ENCODE peak calls at places on chromosomes 1 and 21, in four cellular contexts. R is foreskin fibroblast, M is mucosa of descending colon, J is upper lobe of right lung. B is an unnamed sample.

GRCh38 chr1:245155186-245156040 is 628 bp downstream of the KIF26B start:
- DNase-seq in R (no peak), M (peak), J (no peak), B (peak)

GRCh38 chr1:115266729-115267421 is 71.2 kb downstream of the NGF start:
- DNase-seq in R (no peak), M (no peak), J (no peak), B (no peak)

GRCh38 chr21:30831194-30831765 is 1.7 kb upstream of the KRTAP7-1 start:
- DNase-seq in R (no peak), M (no peak), J (no peak), B (no peak)

GRCh38 chr1:48876221-48876785 is 99.6 kb upstream of the BEND5 start:
- DNase-seq in R (no peak), M (no peak), J (no peak), B (no peak)

GRCh38 chr1:93701619-93702018 is 20.0 kb upstream of the BCAR3 start:
- DNase-seq in R (peak), M (no peak), J (peak), B (no peak)

GRCh38 chr21:43790053-43790524 is 712 bp downstream of the RRP1 start:
- DNase-seq in R (no peak), M (no peak), J (no peak), B (no peak)

GRCh38 chr1:241596633-241597032 is 43.5 kb downstream of the CHML start:
- DNase-seq in R (no peak), M (no peak), J (no peak), B (no peak)

GRCh38 chr1:2528966-2529750 is 905 bp downstream of the HES5 start:
- DNase-seq in R (no peak), M (peak), J (no peak), B (no peak)

GRCh38 chr1:40162791-40163441 is 1.7 kb downstream of the RLF start:
- DNase-seq in R (no peak), M (no peak), J (no peak), B (no peak)

GRCh38 chr21:39673163-39673562 is 60.4 kb downstream of the B3GALT5 start:
- DNase-seq in R (no peak), M (no peak), J (peak), B (no peak)

GRCh38 chr1:243487036-243487648 is 231.3 kb downstream of the SDCCAG8 start:
- DNase-seq in R (no peak), M (no peak), J (no peak), B (no peak)

GRCh38 chr21:27831821-27832569 is 865.1 kb upstream of the ADAMTS5 start:
- DNase-seq in R (no peak), M (no peak), J (no peak), B (no peak)

GRCh38 chr1:18200136-18200717 is 92.6 kb downstream of the IGSF21 start:
- DNase-seq in R (no peak), M (no peak), J (no peak), B (no peak)

GRCh38 chr1:65310078-65310587 is 790 bp downstream of the DNAJC6 start:
- DNase-seq in R (no peak), M (no peak), J (no peak), B (no peak)

GRCh38 chr1:228420968-228421826 is 4.5 kb upstream of the TRIM17 start:
- DNase-seq in R (no peak), M (no peak), J (no peak), B (no peak)

GRCh38 chr1:30952098-30952497 is 43.5 kb upstream of the SDC3 start:
- DNase-seq in R (no peak), M (no peak), J (no peak), B (no peak)

GRCh38 chr1:214280386-214281029 is 451 bp upstream of the SMYD2 start:
- DNase-seq in R (peak), M (peak), J (peak), B (no peak)

GRCh38 chr1:201144701-201145100 is 9.6 kb downstream of the TMEM9 start:
- DNase-seq in R (no peak), M (no peak), J (peak), B (peak)

GRCh38 chr1:16326833-16327404 is 25.4 kb downstream of the FBXO42 start:
- DNase-seq in R (no peak), M (no peak), J (no peak), B (no peak)

GRCh38 chr1:245016700-245017099 is 138.1 kb upstream of the KIF26B start:
- DNase-seq in R (no peak), M (no peak), J (no peak), B (no peak)

GRCh38 chr1:65995928-65996327 is 203.2 kb downstream of the PDE4B start:
- DNase-seq in R (no peak), M (no peak), J (no peak), B (no peak)

GRCh38 chr1:112304151-112304550 is 91.9 kb upstream of the CTTNBP2NL start:
- DNase-seq in R (no peak), M (no peak), J (no peak), B (no peak)

GRCh38 chr21:42703936-42704335 is 50.5 kb downstream of the PDE9A start:
- DNase-seq in R (no peak), M (no peak), J (no peak), B (no peak)

GRCh38 chr1:51768971-51769601 is 109.4 kb downstream of the NRDC start:
- DNase-seq in R (peak), M (no peak), J (no peak), B (no peak)

GRCh38 chr21:33105088-33105487 is 35.1 kb downstream of the OLIG1 start:
- DNase-seq in R (no peak), M (no peak), J (no peak), B (no peak)

GRCh38 chr1:115507256-115507589 is 134.5 kb upstream of the VANGL1 start:
- DNase-seq in R (no peak), M (no peak), J (no peak), B (no peak)

GRCh38 chr1:234120327-234120944 is 216.0 kb downstream of the SLC35F3 start:
- DNase-seq in R (no peak), M (no peak), J (no peak), B (no peak)

GRCh38 chr1:11563560-11564069 is 84.7 kb downstream of the DISP3 start:
- DNase-seq in R (peak), M (no peak), J (no peak), B (no peak)

GRCh38 chr21:16536661-16537359 is 807.0 kb downstream of the USP25 start:
- DNase-seq in R (no peak), M (no peak), J (no peak), B (no peak)

GRCh38 chr1:205481629-205482071 is 22.8 kb upstream of the CDK18 start:
- DNase-seq in R (no peak), M (no peak), J (no peak), B (no peak)

GRCh38 chr1:29991025-29991424 is 732.4 kb downstream of the MATN1 start:
- DNase-seq in R (no peak), M (peak), J (no peak), B (no peak)

GRCh38 chr1:12016182-12016581 is 3.1 kb upstream of the MIIP start:
- DNase-seq in R (no peak), M (no peak), J (no peak), B (no peak)

GRCh38 chr1:162905759-162906158 is 44.8 kb upstream of the CCDC190 start:
- DNase-seq in R (peak), M (no peak), J (no peak), B (no peak)

GRCh38 chr21:43211085-43212071 is 42.6 kb downstream of the CRYAA start:
- DNase-seq in R (no peak), M (peak), J (peak), B (no peak)

GRCh38 chr1:24861821-24862727 is 68.0 kb downstream of the RUNX3 start:
- DNase-seq in R (no peak), M (peak), J (no peak), B (no peak)

GRCh38 chr1:150961756-150962155 is 12.9 kb downstream of the CERS2 start:
- DNase-seq in R (no peak), M (no peak), J (no peak), B (no peak)

GRCh38 chr21:28427356-28428022 is 565.2 kb downstream of the LTN1 start:
- DNase-seq in R (peak), M (no peak), J (no peak), B (no peak)

GRCh38 chr1:10776206-10776905 is 20.1 kb downstream of the CASZ1 start:
- DNase-seq in R (no peak), M (peak), J (no peak), B (peak)

GRCh38 chr1:33120436-33121231 is 39.7 kb downstream of the AZIN2 start:
- DNase-seq in R (no peak), M (no peak), J (no peak), B (no peak)

GRCh38 chr1:33119050-33119449 is 38.1 kb downstream of the AZIN2 start:
- DNase-seq in R (no peak), M (no peak), J (no peak), B (no peak)

GRCh38 chr1:33118274-33118673 is 37.3 kb downstream of the AZIN2 start:
- DNase-seq in R (no peak), M (no peak), J (no peak), B (no peak)

GRCh38 chr1:33121728-33122127 is 40.8 kb downstream of the AZIN2 start:
- DNase-seq in R (no peak), M (no peak), J (no peak), B (no peak)

DNA sequence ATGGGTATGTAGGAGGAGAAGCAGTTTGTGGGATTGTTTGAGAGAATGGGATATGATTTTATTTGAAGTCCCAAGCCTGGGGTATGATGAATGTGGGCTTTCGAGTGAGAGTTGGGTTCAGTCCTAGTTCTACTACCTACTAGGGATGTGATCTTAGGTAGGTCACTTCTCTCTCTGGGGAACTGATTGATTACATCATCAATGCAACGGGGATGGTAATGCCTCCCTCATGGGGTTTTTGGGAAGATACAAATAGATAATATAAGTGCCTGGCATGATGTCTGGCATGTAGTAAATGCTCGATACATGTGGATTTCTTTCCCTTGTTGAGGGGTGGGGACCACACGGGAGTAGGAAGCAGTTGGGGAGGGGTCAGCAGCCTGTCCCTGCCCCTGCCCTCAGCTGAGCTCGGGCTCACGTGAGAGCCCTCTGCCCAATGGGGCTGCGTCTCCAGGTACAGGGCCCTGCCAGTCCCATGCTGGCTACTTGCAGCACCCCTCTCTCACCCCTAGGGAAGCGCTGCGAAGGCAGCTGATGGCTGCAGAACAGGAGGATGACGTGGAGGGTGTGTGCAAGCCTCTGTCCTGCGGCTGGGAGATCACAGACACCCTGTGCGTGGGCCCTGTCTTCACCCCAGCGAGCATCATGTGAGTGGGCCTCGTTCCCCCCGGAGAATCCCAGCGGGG is 38.7 kb downstream of the AZIN2 start:
- DNase-seq in R (peak), M (no peak), J (no peak), B (no peak)
- TF ChIP-seq CTCF in R (no peak), M (no peak), J (no peak), B (no peak)

GRCh38 chr1:28111157-28111556 is 22.7 kb upstream of the EYA3 start:
- DNase-seq in R (no peak), M (no peak), J (no peak), B (no peak)
- TF ChIP-seq CTCF in R (no peak), M (no peak), J (no peak), B (no peak)

GRCh38 chr21:26591543-26591942 is 18.5 kb upstream of the CYYR1 start:
- DNase-seq in R (no peak), M (no peak), J (no peak), B (no peak)

GRCh38 chr21:26583737-26584136 is 10.7 kb upstream of the CYYR1 start:
- DNase-seq in R (no peak), M (no peak), J (no peak), B (no peak)

GRCh38 chr21:26581818-26582217 is 8.7 kb upstream of the CYYR1 start:
- DNase-seq in R (no peak), M (no peak), J (no peak), B (no peak)

GRCh38 chr21:26587621-26588260 is 14.7 kb upstream of the CYYR1 start:
- DNase-seq in R (peak), M (no peak), J (no peak), B (no peak)
- TF ChIP-seq CTCF in R (no peak), M (no peak), J (no peak), B (no peak)

GRCh38 chr21:46210378-46211136 is 18.0 kb downstream of the LSS start:
- DNase-seq in R (no peak), M (peak), J (peak), B (peak)
- TF ChIP-seq CTCF in R (no peak), M (no peak), J (no peak), B (peak)

GRCh38 chr1:208086116-208086515 is 158.1 kb downstream of the PLXNA2 start:
- DNase-seq in R (no peak), M (no peak), J (no peak), B (no peak)
- TF ChIP-seq CTCF in R (no peak), M (no peak), J (no peak), B (no peak)

DNA sequence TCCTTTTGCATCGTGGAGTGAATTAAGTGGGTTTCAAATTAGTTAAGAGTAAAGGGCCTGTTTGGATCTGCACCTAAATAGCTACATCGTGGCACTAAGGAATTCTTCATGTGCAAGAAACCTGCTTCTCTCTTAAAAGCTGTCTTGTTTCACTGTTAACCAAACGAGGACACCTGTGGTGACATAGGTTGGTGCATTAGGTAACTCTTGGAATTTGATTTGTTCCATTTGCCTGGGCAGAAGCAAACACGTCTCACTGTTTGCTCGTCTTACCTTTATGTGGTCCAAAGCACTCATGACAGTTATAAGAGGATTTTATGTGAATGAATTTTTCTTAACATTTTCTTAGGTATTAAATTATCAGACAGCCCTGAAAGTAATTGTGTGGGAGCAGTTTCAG is 60.9 kb downstream of the PRDM2 start:
- DNase-seq in R (no peak), M (no peak), J (no peak), B (no peak)
- TF ChIP-seq CTCF in R (no peak), M (no peak), J (no peak), B (no peak)

GRCh38 chr1:216945506-216946080 is 222.4 kb upstream of the ESRRG start:
- DNase-seq in R (no peak), M (no peak), J (no peak), B (no peak)

DNA sequence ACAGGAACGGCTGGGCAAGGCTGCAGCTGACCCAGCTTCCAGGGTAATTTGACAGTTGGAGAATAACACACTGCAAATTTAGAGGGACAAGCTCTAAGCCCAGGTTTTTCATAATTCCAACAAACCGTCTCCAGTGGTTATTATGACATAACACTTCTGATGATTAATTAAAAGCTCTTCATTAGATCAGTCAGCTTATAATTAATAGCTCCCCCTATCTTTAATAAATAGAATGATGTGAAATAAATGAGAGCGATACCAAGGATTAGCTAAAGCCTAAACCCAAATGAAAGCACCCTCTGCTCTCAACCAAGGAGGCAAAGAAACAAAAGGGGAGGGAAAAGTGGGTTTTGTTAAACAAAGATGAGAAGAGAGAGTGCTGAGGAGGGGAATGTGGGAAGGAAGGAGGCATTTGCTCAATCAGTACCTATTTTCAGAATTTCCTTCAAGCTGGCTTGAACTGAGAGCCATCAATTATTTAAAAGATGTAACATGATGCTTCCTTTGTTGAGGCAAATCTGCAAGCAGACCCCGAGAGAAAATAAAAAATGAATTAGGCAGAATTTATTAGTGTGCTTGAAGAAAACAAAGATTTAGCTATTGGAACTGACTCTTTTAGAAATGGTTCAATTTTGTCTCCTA is 221.8 kb upstream of the ESRRG start:
- DNase-seq in R (no peak), M (no peak), J (no peak), B (no peak)
- TF ChIP-seq CTCF in R (no peak), M (no peak), J (no peak), B (no peak)

GRCh38 chr1:221751267-221751887 is 9.5 kb upstream of the DUSP10 start:
- DNase-seq in R (no peak), M (no peak), J (no peak), B (no peak)

GRCh38 chr1:221748981-221749380 is 7.1 kb upstream of the DUSP10 start:
- DNase-seq in R (no peak), M (no peak), J (no peak), B (no peak)

GRCh38 chr1:221742555-221743415 is 896 bp upstream of the DUSP10 start:
- DNase-seq in R (peak), M (peak), J (peak), B (peak)

GRCh38 chr1:221743416-221744208 is 1.7 kb upstream of the DUSP10 start:
- DNase-seq in R (no peak), M (no peak), J (no peak), B (no peak)

DNA sequence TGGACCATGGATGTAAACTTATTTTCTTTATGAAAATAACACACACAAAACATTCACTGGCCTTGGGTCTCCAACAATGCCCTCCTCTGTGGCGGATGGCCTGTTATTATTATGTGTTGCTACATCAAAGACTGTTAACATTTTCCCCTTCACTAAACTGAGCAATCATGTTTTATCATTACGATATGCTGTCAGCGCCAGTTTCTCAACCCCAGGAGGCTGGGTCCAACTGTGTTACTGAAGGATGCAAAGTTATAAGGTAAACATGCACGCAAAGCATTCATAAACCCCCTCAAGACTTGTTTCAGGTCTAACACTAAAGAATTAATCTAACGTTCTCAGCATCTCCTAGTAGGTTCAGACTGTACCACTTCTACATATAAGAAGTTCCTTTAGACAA is 6.0 kb upstream of the DUSP10 start:
- DNase-seq in R (no peak), M (no peak), J (no peak), B (no peak)
- TF ChIP-seq CTCF in R (no peak), M (no peak), J (no peak), B (no peak)

DNA sequence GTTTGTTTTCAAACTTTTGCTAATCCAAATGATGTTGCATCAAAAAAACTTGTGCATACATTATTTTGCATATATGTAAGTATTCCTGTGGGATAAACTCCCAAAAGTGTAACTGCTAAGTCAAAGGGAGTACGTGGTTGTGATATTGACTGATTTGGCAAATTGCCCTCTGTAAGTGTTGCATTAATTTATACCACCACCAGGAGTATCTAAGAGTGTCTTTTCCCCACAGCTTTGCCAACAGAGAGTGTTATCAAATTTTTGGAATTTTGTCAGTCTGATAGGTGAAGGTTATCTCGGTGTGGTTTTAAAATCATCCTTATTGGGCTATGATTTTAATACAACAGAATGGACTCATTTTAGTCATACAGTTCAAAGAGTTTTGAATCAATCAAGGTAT is 30.1 kb upstream of the PARP1 start:
- DNase-seq in R (no peak), M (no peak), J (no peak), B (no peak)
- TF ChIP-seq CTCF in R (no peak), M (no peak), J (peak), B (peak)